ENCODE peak calls at places on chromosome 7, in nine cellular contexts. B, M, N, F, D, Q, C, A and T are unnamed samples.

GRCh38 chr7:122132341-122132740 is 11.7 kb downstream of the AASS start:
- DNase-seq in C (no peak), Q (peak), M (peak), F (no peak), D (no peak), B (peak), N (no peak), A (no peak), T (peak)

GRCh38 chr7:50436133-50436802 is 13.9 kb downstream of the FIGNL1 start:
- DNase-seq in M (peak), F (no peak), D (no peak), C (peak), B (peak), A (no peak), Q (peak), N (no peak), T (peak)

GRCh38 chr7:38398725-38399321 is 125.4 kb upstream of the TARP start:
- DNase-seq in M (peak), F (peak), C (peak), N (peak), D (peak), A (peak), Q (peak), B (peak), T (peak)

GRCh38 chr7:1055084-1055450 is 10.7 kb downstream of the GPR146 start:
- DNase-seq in B (peak), A (peak), C (no peak), M (no peak), Q (no peak), D (no peak), N (no peak), F (peak), T (no peak)

GRCh38 chr7:122750389-122750788 is 47.7 kb upstream of the RNF148 start:
- DNase-seq in Q (no peak), N (no peak), A (no peak), F (no peak), C (no peak), B (no peak), D (no peak), M (no peak), T (no peak)

GRCh38 chr7:20220824-20221547 is 3.8 kb upstream of the MACC1 start:
- DNase-seq in M (peak), B (peak), D (no peak), A (no peak), C (no peak), Q (peak), F (peak), N (no peak), T (peak)

GRCh38 chr7:95046494-95047240 is 139.3 kb downstream of the PPP1R9A start:
- DNase-seq in F (no peak), A (no peak), B (peak), C (no peak), M (no peak), D (no peak), Q (peak), N (no peak), T (no peak)

GRCh38 chr7:47771301-47771989 is 176.8 kb downstream of the PKD1L1 start:
- DNase-seq in N (no peak), M (no peak), F (no peak), D (no peak), A (no peak), Q (peak), B (peak), C (no peak), T (peak)

GRCh38 chr7:38506756-38507155 is 124.4 kb downstream of the AMPH start:
- DNase-seq in N (no peak), Q (no peak), M (no peak), D (no peak), C (no peak), B (peak), A (no peak), F (no peak), T (no peak)

GRCh38 chr7:76011437-76011836 is 17.0 kb upstream of the TMEM120A start:
- DNase-seq in C (no peak), Q (no peak), D (no peak), N (no peak), A (no peak), M (no peak), B (peak), F (no peak), T (no peak)

GRCh38 chr7:132451161-132451560 is 125.1 kb downstream of the PLXNA4 start:
- DNase-seq in A (peak), D (no peak), N (no peak), M (no peak), Q (no peak), C (no peak), F (no peak), B (no peak), T (no peak)

GRCh38 chr7:6447589-6448210 is at the start of gene DAGLB:
- DNase-seq in B (peak), C (peak), A (peak), F (peak), Q (peak), D (peak), N (peak), M (peak), T (peak)

GRCh38 chr7:144019457-144019856 is 19.3 kb downstream of the OR6B1 start:
- DNase-seq in M (peak), A (no peak), B (peak), F (no peak), Q (peak), N (no peak), D (no peak), C (no peak), T (peak)

GRCh38 chr7:668139-668871 is 58.2 kb upstream of the DNAAF5 start:
- DNase-seq in N (no peak), C (no peak), M (no peak), Q (no peak), A (no peak), D (no peak), F (no peak), B (peak), T (no peak)

GRCh38 chr7:36048141-36048901 is 104.7 kb upstream of the EEPD1 start:
- DNase-seq in Q (no peak), C (no peak), F (peak), M (peak), N (no peak), D (no peak), A (no peak), B (peak), T (peak)

GRCh38 chr7:51269321-51269720 is 47.3 kb downstream of the COBL start:
- DNase-seq in C (no peak), F (no peak), M (no peak), Q (no peak), A (no peak), N (no peak), D (no peak), B (no peak), T (no peak)

GRCh38 chr7:44761207-44762161 is 12.8 kb downstream of the ZMIZ2 start:
- DNase-seq in B (peak), N (no peak), A (no peak), Q (no peak), C (no peak), D (no peak), M (peak), F (no peak), T (no peak)

GRCh38 chr7:80403686-80404241 is 108.1 kb downstream of the GNAT3 start:
- DNase-seq in C (no peak), A (no peak), B (peak), D (no peak), N (no peak), Q (no peak), M (no peak), F (no peak), T (no peak)

GRCh38 chr7:66167773-66168367 is 37.3 kb upstream of the TPST1 start:
- DNase-seq in N (no peak), F (no peak), B (peak), A (no peak), D (no peak), M (peak), C (no peak), Q (no peak), T (peak)

GRCh38 chr7:104894313-104894712 is 119.7 kb upstream of the KMT2E start:
- DNase-seq in C (no peak), A (no peak), F (no peak), N (no peak), B (no peak), D (no peak), M (no peak), Q (no peak), T (no peak)

GRCh38 chr7:43044521-43044920 is 67.9 kb upstream of the HECW1 start:
- DNase-seq in M (no peak), C (no peak), A (no peak), N (no peak), F (no peak), Q (no peak), B (no peak), D (no peak), T (no peak)

GRCh38 chr7:22377690-22378089 is 20.7 kb upstream of the RAPGEF5 start:
- DNase-seq in C (no peak), N (no peak), A (no peak), Q (no peak), B (no peak), M (no peak), D (no peak), F (no peak), T (no peak)

GRCh38 chr7:6273380-6273837 is 985 bp upstream of the CYTH3 start:
- DNase-seq in M (no peak), A (no peak), C (no peak), B (no peak), Q (no peak), F (no peak), D (no peak), N (no peak), T (no peak)

GRCh38 chr7:104096683-104097082 is 107.2 kb upstream of the RELN start:
- DNase-seq in F (peak), M (peak), Q (no peak), B (no peak), N (no peak), C (peak), D (no peak), A (no peak), T (peak)

GRCh38 chr7:157336383-157337315 is at the start of gene DNAJB6:
- DNase-seq in Q (peak), A (peak), F (peak), N (peak), M (peak), D (peak), C (peak), B (peak), T (peak)

GRCh38 chr7:48299580-48300169 is 128.4 kb downstream of the ABCA13 start:
- DNase-seq in A (no peak), D (peak), C (peak), F (peak), B (peak), N (no peak), M (peak), Q (peak), T (peak)

GRCh38 chr7:18040196-18040595 is 12.6 kb upstream of the PRPS1L1 start:
- DNase-seq in Q (no peak), F (no peak), N (no peak), B (peak), M (peak), C (peak), A (no peak), D (peak), T (peak)

GRCh38 chr7:128136215-128136597 is 104.9 kb upstream of the LEP start:
- DNase-seq in B (no peak), A (peak), D (no peak), N (no peak), C (no peak), F (no peak), M (no peak), Q (no peak), T (no peak)

GRCh38 chr7:92569137-92569536 is 21.1 kb downstream of the FAM133B start:
- DNase-seq in B (peak), F (peak), C (no peak), N (no peak), D (no peak), M (no peak), A (no peak), Q (no peak), T (no peak)

GRCh38 chr7:142420554-142421362 is 162.9 kb upstream of the PRSS58 start:
- DNase-seq in C (peak), M (peak), D (peak), A (no peak), Q (no peak), N (no peak), F (peak), B (peak), T (no peak)

GRCh38 chr7:29345590-29345989 is 151.0 kb downstream of the CHN2 start:
- DNase-seq in A (no peak), F (peak), C (peak), D (no peak), M (peak), Q (no peak), N (no peak), B (peak), T (peak)

GRCh38 chr7:121107923-121108498 is 119.5 kb downstream of the CPED1 start:
- DNase-seq in Q (peak), B (peak), D (no peak), F (peak), N (no peak), M (peak), C (peak), A (peak), T (peak)

GRCh38 chr7:6422926-6423632 is 24.7 kb downstream of the DAGLB start:
- DNase-seq in M (no peak), A (peak), B (no peak), Q (no peak), D (no peak), C (no peak), N (no peak), F (peak), T (no peak)

GRCh38 chr7:98281757-98282652 is 519 bp downstream of the BRI3 start:
- DNase-seq in N (no peak), Q (no peak), A (no peak), M (no peak), C (no peak), D (no peak), F (peak), B (no peak), T (no peak)

GRCh38 chr7:102463841-102464576 is 654 bp downstream of the ALKBH4 start:
- DNase-seq in M (peak), C (no peak), Q (peak), F (peak), B (peak), A (no peak), N (no peak), D (no peak), T (peak)

GRCh38 chr7:55965805-55966421 is 1.5 kb downstream of the NIPSNAP2 start:
- DNase-seq in C (no peak), A (no peak), N (no peak), M (peak), Q (no peak), F (no peak), D (no peak), B (no peak), T (no peak)